ENCODE peak calls at places on chromosomes 4 and X, in eight cellular contexts. A, R, V, Y, J, C, K and Q are unnamed samples.

GRCh38 chrX:153968754-153969124 is 2.9 kb downstream of the HCFC1 start:
- DNase-seq in A (no peak), R (no peak), V (no peak), Y (no peak), J (no peak), C (no peak), K (no peak), Q (no peak)

GRCh38 chr4:127732623-127733199 is 2.5 kb downstream of the SLC25A31 start:
- DNase-seq in A (peak; percentile 32), R (no peak), V (peak; percentile 15), Y (peak; percentile 27), J (no peak), C (peak; percentile 15), K (no peak), Q (no peak)

GRCh38 chrX:43557792-43558191 is 98.3 kb upstream of the MAOA start:
- DNase-seq in A (peak; percentile 81), R (peak; percentile 84), V (peak; percentile 8), Y (peak; percentile 31), J (no peak), C (peak; percentile 66), K (no peak), Q (peak; percentile 79)

GRCh38 chrX:41384041-41384705 is 50.2 kb downstream of the DDX3X start:
- DNase-seq in A (peak; percentile 76), R (no peak), V (peak; percentile 55), Y (peak; percentile 65), J (peak; percentile 88), C (peak; percentile 40), K (no peak), Q (peak; percentile 34)

GRCh38 chr4:3046149-3046548 is 28.2 kb downstream of the HTT-AS start:
- DNase-seq in A (no peak), R (no peak), V (no peak), Y (no peak), J (no peak), C (no peak), K (no peak), Q (no peak)

GRCh38 chr4:182924497-182924896 is 7.3 kb upstream of the DCTD start:
- DNase-seq in A (no peak), R (no peak), V (no peak), Y (no peak), J (no peak), C (no peak), K (peak; percentile 33), Q (no peak)

GRCh38 chrX:22060451-22060940 is 28.4 kb downstream of the PHEX start:
- DNase-seq in A (no peak), R (no peak), V (peak; percentile 4), Y (peak; percentile 63), J (no peak), C (no peak), K (no peak), Q (no peak)

GRCh38 chr4:154205471-154205870 is 286.1 kb downstream of the DCHS2 start:
- DNase-seq in A (no peak), R (no peak), V (no peak), Y (no peak), J (no peak), C (no peak), K (no peak), Q (no peak)

GRCh38 chrX:1126738-1127137 is 85.7 kb downstream of the CRLF2 start:
- DNase-seq in A (no peak), R (peak; percentile 30), V (no peak), Y (no peak), J (peak; percentile 26), C (no peak), K (no peak), Q (no peak)

GRCh38 chrX:48705876-48706275 is 9.3 kb downstream of the SUV39H1 start:
- DNase-seq in A (no peak), R (no peak), V (no peak), Y (no peak), J (no peak), C (no peak), K (peak; percentile 27), Q (no peak)

GRCh38 chrX:48703228-48703627 is 6.7 kb downstream of the SUV39H1 start:
- DNase-seq in A (no peak), R (no peak), V (no peak), Y (no peak), J (no peak), C (no peak), K (no peak), Q (no peak)

GRCh38 chrX:48702032-48702431 is 5.5 kb downstream of the SUV39H1 start:
- DNase-seq in A (no peak), R (no peak), V (no peak), Y (no peak), J (no peak), C (no peak), K (no peak), Q (no peak)

GRCh38 chrX:48702716-48703115 is 6.2 kb downstream of the SUV39H1 start:
- DNase-seq in A (no peak), R (no peak), V (no peak), Y (no peak), J (no peak), C (no peak), K (no peak), Q (no peak)

DNA sequence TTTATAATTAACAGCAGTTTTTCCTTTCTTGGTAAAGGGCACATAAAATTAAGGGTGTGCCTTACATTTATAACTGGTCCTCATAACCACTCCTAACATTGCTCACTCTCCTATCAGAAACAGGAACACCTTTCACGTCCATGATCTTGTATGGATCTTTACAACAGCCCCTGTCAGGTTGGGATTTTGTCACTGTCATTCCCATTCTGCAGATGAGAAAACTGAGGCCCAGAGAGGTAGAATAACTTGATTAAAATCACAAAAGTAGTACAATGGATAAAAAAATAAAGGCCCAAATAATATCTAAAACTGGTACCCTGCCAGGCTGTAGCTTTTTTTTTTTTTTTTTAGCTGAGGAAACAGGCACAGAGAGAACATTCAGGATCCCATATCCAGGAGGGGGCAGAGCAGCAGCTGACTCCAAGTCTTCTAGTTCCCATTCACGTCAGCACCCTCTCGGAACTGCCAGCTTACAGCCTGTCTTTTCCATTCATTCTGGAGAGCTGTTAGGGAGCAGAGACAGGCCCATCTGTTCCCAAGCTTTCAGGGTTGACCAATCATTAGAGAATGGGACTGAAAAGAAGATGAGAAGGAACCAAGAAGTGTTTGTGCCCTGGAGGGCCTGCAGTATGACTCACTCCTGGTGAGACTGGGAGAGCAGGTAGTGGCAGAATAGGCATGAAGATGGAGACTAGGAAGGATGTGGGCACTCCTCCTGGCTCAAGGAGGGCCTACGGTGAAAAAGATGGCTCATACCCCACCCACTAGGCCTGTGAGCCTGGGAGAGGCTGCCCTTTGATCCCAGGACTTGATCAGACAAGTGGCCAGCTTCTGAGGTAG is 7.3 kb downstream of the SUV39H1 start:
- DNase-seq in A (no peak), R (no peak), V (no peak), Y (peak; percentile 94), J (no peak), C (no peak), K (no peak), Q (no peak)
- TF ChIP-seq CTCF in A (no peak), R (no peak), V (peak; percentile 9), Y (no peak), J (no peak), C (no peak), K (no peak), Q (no peak)

GRCh38 chrX:55714111-55714510 is 3.4 kb upstream of the RRAGB start:
- DNase-seq in A (no peak), R (no peak), V (no peak), Y (no peak), J (no peak), C (no peak), K (no peak), Q (no peak)

GRCh38 chrX:55713635-55714034 is 3.9 kb upstream of the RRAGB start:
- DNase-seq in A (no peak), R (no peak), V (no peak), Y (no peak), J (no peak), C (no peak), K (no peak), Q (no peak)

GRCh38 chrX:55717521-55718497 is at the start of gene RRAGB:
- DNase-seq in A (peak; percentile 96), R (peak; percentile 96), V (peak; percentile 77), Y (peak; percentile 89), J (peak; percentile 96), C (peak; percentile 92), K (peak; percentile 96), Q (peak; percentile 93)

GRCh38 chrX:55715847-55716246 is 1.7 kb upstream of the RRAGB start:
- DNase-seq in A (no peak), R (peak; percentile 58), V (no peak), Y (no peak), J (no peak), C (no peak), K (no peak), Q (no peak)

DNA sequence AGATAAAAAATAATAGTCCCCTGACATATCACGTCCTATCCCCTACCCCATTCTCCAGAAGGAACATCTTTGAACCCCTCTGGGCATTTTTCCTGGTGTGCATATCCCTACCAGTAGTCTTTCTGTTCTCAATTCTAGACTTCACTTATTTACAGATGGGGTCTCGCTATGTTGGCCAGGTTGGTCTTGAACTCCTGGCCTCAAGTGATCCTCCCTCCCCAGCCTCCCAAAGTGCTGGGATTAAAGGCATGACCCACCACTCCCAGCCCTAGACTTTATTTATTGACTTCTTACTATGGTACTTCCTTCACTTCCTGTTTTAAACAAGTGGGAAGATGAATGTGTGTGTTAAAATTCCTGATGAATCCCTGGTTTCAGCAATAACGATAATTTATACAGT is 612 bp upstream of the RRAGB start:
- DNase-seq in A (no peak), R (no peak), V (no peak), Y (no peak), J (no peak), C (no peak), K (no peak), Q (no peak)
- H3K27ac ChIP-seq in A (peak overlapping the region; percentile 58), R (no peak overlapping the region), V (no peak overlapping the region), Y (peak overlapping the region; percentile 62), J (peak overlapping the region; percentile 86), C (peak overlapping the region; percentile 34), K (peak overlapping the region; percentile 87), Q (peak overlapping the region; percentile 73)

DNA sequence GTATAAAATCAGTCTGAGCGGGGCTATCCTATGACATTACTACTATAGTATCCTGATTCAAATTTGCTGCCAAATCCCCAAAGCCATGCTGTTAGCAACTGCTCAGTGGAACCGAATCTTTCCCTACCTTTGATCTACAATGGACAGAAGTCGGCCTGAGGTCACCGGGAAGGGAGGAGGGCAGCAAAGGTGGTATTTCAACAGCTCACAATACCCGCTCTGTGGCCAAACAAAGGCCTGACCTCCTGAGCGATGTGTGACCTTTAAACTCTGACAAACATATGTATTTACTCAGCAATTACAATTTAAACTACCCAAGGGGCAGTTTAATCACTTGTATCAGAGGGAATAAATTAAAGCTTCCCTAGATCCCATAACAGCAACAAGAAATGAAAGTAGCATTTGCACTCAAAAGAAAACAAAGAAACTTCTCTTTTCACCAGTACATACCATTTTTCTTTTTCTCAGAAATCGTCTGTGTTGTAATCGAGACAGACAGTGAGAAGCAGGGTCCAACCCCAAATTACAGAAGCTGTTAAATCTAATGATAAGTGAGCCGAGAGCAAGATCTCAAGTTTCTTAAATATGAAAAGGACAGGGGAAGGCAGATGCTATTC is 11.6 kb upstream of the TMEM128 start:
- DNase-seq in A (peak; percentile 14), R (no peak), V (no peak), Y (no peak), J (no peak), C (no peak), K (no peak), Q (no peak)
- H3K4me3 ChIP-seq in A (no peak overlapping the region), R (no peak overlapping the region), V (no peak overlapping the region), Y (no peak overlapping the region), J (no peak overlapping the region), C (no peak overlapping the region), K (no peak overlapping the region), Q (no peak overlapping the region)

DNA sequence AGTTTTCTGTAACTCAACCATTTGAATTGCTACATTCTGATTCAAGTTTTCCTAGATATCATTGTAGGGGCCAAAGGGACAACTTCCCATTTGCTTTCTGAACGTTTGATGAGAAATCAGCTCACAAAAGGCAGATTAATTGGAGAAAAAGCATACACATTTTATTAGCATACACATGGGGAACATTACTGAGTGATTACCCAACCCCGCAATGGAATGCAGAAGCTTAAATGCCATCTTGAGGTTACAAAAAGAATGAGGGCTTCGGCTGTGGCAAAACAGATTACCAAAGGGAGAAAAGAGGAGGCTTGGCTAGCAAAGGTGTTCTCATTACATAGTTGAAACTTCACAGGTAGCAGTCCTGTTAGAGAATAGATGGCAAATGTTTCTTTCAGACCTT is 26.6 kb upstream of the HERC6 start:
- DNase-seq in A (no peak), R (no peak), V (no peak), Y (peak; percentile 48), J (no peak), C (no peak), K (no peak), Q (no peak)
- TF ChIP-seq CTCF in A (no peak), R (no peak), V (no peak), Y (no peak), J (peak; percentile 8), C (no peak), K (no peak), Q (no peak)